ENCODE peak calls at places on chromosomes 2 and 18, in nine cellular contexts. Z is tibial artery, W is MM.1S, Q is right lobe of liver, T is NB4, S is kidney, D is AG04450, U is brain microvascular endothelial cell, M is kidney epithelial cell. H is an unnamed sample.

GRCh38 chr2:74747411-74748080 is 86.4 kb upstream of the HK2 start:
- DNase-seq in U (peak), W (no peak), T (peak), Q (no peak), Z (no peak), D (peak), S (no peak), M (no peak), H (no peak)

GRCh38 chr2:238865015-238865719 is 17.3 kb downstream of the TWIST2 start:
- DNase-seq in W (no peak), D (no peak), U (no peak), S (no peak), Z (no peak), M (no peak), T (no peak), Q (no peak), H (no peak)

GRCh38 chr2:11775384-11775783 is 29.0 kb downstream of the LPIN1 start:
- DNase-seq in U (no peak), Z (no peak), Q (no peak), M (no peak), W (peak), D (no peak), T (no peak), S (no peak), H (no peak)

GRCh38 chr2:8494589-8494988 is 187.3 kb upstream of the ID2 start:
- DNase-seq in M (no peak), S (peak), Q (peak), Z (no peak), T (no peak), D (no peak), U (no peak), W (no peak), H (no peak)

GRCh38 chr2:143558665-143559064 is 429.4 kb downstream of the ARHGAP15 start:
- DNase-seq in T (no peak), Z (no peak), Q (no peak), M (peak), W (no peak), U (peak), S (no peak), D (peak), H (peak)

GRCh38 chr18:56302161-56302560 is 336.2 kb downstream of the TXNL1 start:
- DNase-seq in Q (no peak), W (no peak), S (no peak), Z (no peak), D (no peak), M (no peak), T (no peak), U (no peak), H (no peak)

GRCh38 chr2:126634273-126634861 is 21.6 kb upstream of the GYPC start:
- DNase-seq in U (no peak), T (peak), D (no peak), W (peak), Z (no peak), S (no peak), Q (peak), M (no peak), H (no peak)

GRCh38 chr2:101306410-101306809 is 2.1 kb downstream of the RNF149 start:
- DNase-seq in M (no peak), W (peak), S (no peak), D (no peak), Z (no peak), T (no peak), Q (no peak), U (no peak), H (no peak)

GRCh38 chr2:26558271-26559043 is 80.5 kb upstream of the OTOF start:
- DNase-seq in T (no peak), M (no peak), D (no peak), U (no peak), Z (no peak), S (no peak), Q (peak), W (no peak), H (no peak)

GRCh38 chr2:143422681-143423080 is 293.5 kb downstream of the ARHGAP15 start:
- DNase-seq in Q (no peak), D (no peak), W (no peak), M (no peak), Z (no peak), U (no peak), S (no peak), T (no peak), H (no peak)

GRCh38 chr18:77148289-77148688 is 15.7 kb upstream of the MBP start:
- DNase-seq in D (no peak), S (no peak), Z (no peak), Q (no peak), U (no peak), T (no peak), W (no peak), M (no peak), H (no peak)

GRCh38 chr18:902179-902718 is 2.4 kb upstream of the ADCYAP1 start:
- DNase-seq in W (no peak), Z (no peak), S (no peak), D (no peak), T (peak), Q (no peak), U (no peak), M (no peak), H (no peak)

GRCh38 chr2:54665436-54665856 is 58.0 kb upstream of the EML6 start:
- DNase-seq in D (no peak), S (no peak), M (no peak), Z (no peak), U (peak), T (peak), Q (no peak), W (peak), H (peak)

GRCh38 chr2:119004602-119005001 is 62.6 kb downstream of the MARCO start:
- DNase-seq in Q (no peak), T (peak), S (no peak), Z (no peak), D (no peak), U (no peak), W (no peak), M (no peak), H (no peak)

GRCh38 chr2:124269348-124269747 is 244.3 kb downstream of the CNTNAP5 start:
- DNase-seq in W (no peak), M (no peak), T (no peak), Q (no peak), D (no peak), S (no peak), U (no peak), Z (no peak), H (no peak)

GRCh38 chr2:70010222-70011111 is 49.0 kb upstream of the ASPRV1 start:
- DNase-seq in Z (no peak), U (no peak), M (no peak), Q (peak), D (no peak), W (no peak), S (no peak), T (peak), H (no peak)

GRCh38 chr18:62196079-62196478 is 9.0 kb downstream of the RELCH start:
- DNase-seq in Q (no peak), D (no peak), T (no peak), S (no peak), M (no peak), Z (no peak), W (no peak), U (no peak), H (no peak)

GRCh38 chr2:70771446-70771845 is 3.4 kb upstream of the ADD2 start:
- DNase-seq in T (no peak), D (no peak), Q (no peak), U (no peak), M (no peak), W (no peak), Z (no peak), S (no peak), H (no peak)

GRCh38 chr2:150729495-150729955 is 242.1 kb upstream of the RND3 start:
- DNase-seq in U (no peak), Z (no peak), D (no peak), T (no peak), W (no peak), Q (peak), S (no peak), M (no peak), H (no peak)

GRCh38 chr2:38978908-38979307 is 89.2 kb downstream of the ARHGEF33 start:
- DNase-seq in Z (no peak), D (no peak), T (no peak), Q (no peak), M (no peak), W (no peak), S (no peak), U (no peak), H (no peak)

GRCh38 chr2:38619458-38620164 is 16.9 kb upstream of the HNRNPLL start:
- DNase-seq in W (no peak), S (no peak), T (peak), Q (no peak), M (no peak), D (no peak), U (no peak), Z (no peak), H (no peak)

GRCh38 chr2:64951306-64951953 is 37.8 kb upstream of the SLC1A4 start:
- DNase-seq in U (no peak), T (peak), D (no peak), Q (no peak), M (no peak), Z (no peak), W (no peak), S (no peak), H (no peak)

GRCh38 chr2:196336715-196337617 is 165.6 kb upstream of the STK17B start:
- DNase-seq in U (no peak), T (peak), S (no peak), W (peak), D (no peak), Z (no peak), Q (no peak), M (no peak), H (no peak)

GRCh38 chr2:81542119-81542518 is 1237.6 kb upstream of the LRRTM1 start:
- DNase-seq in T (no peak), M (no peak), D (no peak), W (no peak), Z (no peak), Q (no peak), S (no peak), U (no peak), H (no peak)

GRCh38 chr2:232839680-232840079 is 30.4 kb upstream of the SNORC start:
- DNase-seq in U (no peak), Q (peak), D (no peak), M (no peak), W (no peak), S (no peak), Z (peak), T (peak), H (no peak)

GRCh38 chr2:85888020-85888744 is 608 bp downstream of the ST3GAL5 start:
- DNase-seq in W (peak), M (no peak), U (no peak), S (peak), T (peak), Z (no peak), D (no peak), Q (peak), H (no peak)

GRCh38 chr18:45997689-45998088 is 30.6 kb upstream of the EPG5 start:
- DNase-seq in Q (no peak), W (no peak), U (no peak), T (no peak), M (no peak), D (no peak), S (no peak), Z (no peak), H (no peak)

GRCh38 chr18:42025974-42026625 is 71.1 kb downstream of the PIK3C3 start:
- DNase-seq in Z (no peak), D (no peak), Q (no peak), T (no peak), M (no peak), U (no peak), S (no peak), W (peak), H (no peak)

GRCh38 chr18:5979971-5980457 is 84.7 kb upstream of the TMEM200C start:
- DNase-seq in Z (no peak), W (peak), Q (no peak), T (no peak), D (no peak), S (no peak), M (no peak), U (no peak), H (no peak)

GRCh38 chr2:234091432-234091879 is 41.0 kb downstream of the SPP2 start:
- DNase-seq in T (no peak), D (no peak), U (no peak), Q (no peak), M (no peak), S (no peak), W (no peak), Z (no peak), H (peak)

GRCh38 chr2:43531251-43531650 is 64.6 kb downstream of the THADA start:
- DNase-seq in T (no peak), Q (no peak), S (no peak), W (no peak), U (no peak), Z (no peak), D (no peak), M (no peak), H (no peak)

GRCh38 chr18:44541781-44542180 is 138.9 kb upstream of the SETBP1 start:
- DNase-seq in U (no peak), T (no peak), Z (no peak), W (no peak), D (no peak), S (no peak), M (no peak), Q (no peak), H (no peak)

GRCh38 chr18:47953471-47953931 is 23.0 kb upstream of the SMAD2 start:
- DNase-seq in M (peak), S (peak), T (peak), D (no peak), Q (no peak), U (no peak), Z (peak), W (peak), H (peak)

GRCh38 chr2:216596986-216597509 is 36.2 kb upstream of the IGFBP2 start:
- DNase-seq in D (no peak), Q (no peak), S (no peak), M (no peak), T (peak), U (no peak), Z (no peak), W (no peak), H (no peak)

GRCh38 chr2:6482256-6482655 is 383.5 kb downstream of the CMPK2 start:
- DNase-seq in S (no peak), T (no peak), D (no peak), Z (no peak), M (no peak), Q (no peak), W (no peak), U (no peak), H (no peak)

GRCh38 chr2:223102040-223102899 is 50.3 kb downstream of the KCNE4 start:
- DNase-seq in Z (no peak), D (no peak), W (no peak), U (no peak), Q (no peak), S (no peak), T (no peak), M (no peak), H (no peak)
- TF ChIP-seq CTCF in Z (no peak), D (no peak), W (no peak), U (no peak), Q (no peak), S (no peak), T (no peak), M (no peak), H (no peak)

GRCh38 chr18:3703732-3704176 is 253.8 kb downstream of the TGIF1 start:
- DNase-seq in W (peak), M (no peak), Q (peak), S (no peak), T (peak), Z (peak), D (peak), U (peak), H (no peak)
- H3K4me3 ChIP-seq in W (no peak), M (no peak), Q (no peak), S (no peak), T (no peak), Z (no peak), D (no peak), U (no peak), H (no peak)

GRCh38 chr18:8982416-8983183 is 119.9 kb upstream of the NDUFV2 start:
- DNase-seq in D (peak), W (peak), S (no peak), M (peak), T (peak), Z (no peak), Q (peak), U (peak), H (peak)
- TF ChIP-seq CTCF in D (peak), W (peak), S (peak), M (peak), T (peak), Z (peak), Q (peak), U (peak), H (peak)

GRCh38 chr2:30041884-30042283 is 104.9 kb upstream of the YPEL5 start:
- DNase-seq in Q (no peak), M (no peak), S (no peak), T (no peak), W (no peak), D (no peak), U (no peak), Z (no peak), H (no peak)

GRCh38 chr2:30037016-30037415 is 109.8 kb upstream of the YPEL5 start:
- DNase-seq in Q (no peak), D (no peak), T (no peak), W (no peak), S (no peak), Z (no peak), M (no peak), U (no peak), H (no peak)

GRCh38 chr2:30040147-30040546 is 106.7 kb upstream of the YPEL5 start:
- DNase-seq in U (no peak), W (no peak), D (no peak), M (no peak), Q (no peak), Z (no peak), S (no peak), T (no peak), H (no peak)

GRCh38 chr2:30039101-30039500 is 107.7 kb upstream of the YPEL5 start:
- DNase-seq in M (no peak), D (no peak), Q (no peak), Z (no peak), U (no peak), W (no peak), S (no peak), T (no peak), H (no peak)

GRCh38 chr2:30038419-30038818 is 108.4 kb upstream of the YPEL5 start:
- DNase-seq in M (no peak), U (no peak), W (no peak), Q (no peak), Z (no peak), T (no peak), D (no peak), S (no peak), H (no peak)
- H3K4me3 ChIP-seq in M (no peak), U (no peak), W (no peak), Q (no peak), Z (no peak), T (no peak), D (no peak), S (no peak), H (no peak)

DNA sequence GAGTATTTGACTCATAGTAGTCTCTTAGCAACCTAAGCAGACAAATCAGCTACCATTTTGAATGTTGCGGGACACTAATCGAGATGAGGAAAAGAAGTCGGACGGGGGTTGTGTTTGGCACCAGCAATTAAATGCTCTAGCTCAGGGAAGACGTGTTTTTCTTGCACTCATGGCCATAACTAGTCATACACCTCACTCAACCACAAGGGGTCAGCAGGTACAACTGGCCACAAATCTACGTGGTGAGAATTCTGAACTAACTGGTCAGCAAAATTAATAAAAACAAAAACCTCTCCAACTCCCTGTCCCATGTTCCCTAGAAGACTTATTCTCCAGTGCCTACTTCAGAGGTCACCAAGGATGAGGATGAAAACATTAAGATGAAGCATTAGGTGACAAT is 1467.8 kb downstream of the DPP10 start:
- DNase-seq in M (no peak), S (no peak), T (peak), Z (no peak), W (no peak), Q (no peak), U (no peak), D (no peak), H (no peak)
- TF ChIP-seq CTCF in M (peak), S (no peak), T (peak), Z (no peak), W (no peak), Q (no peak), U (no peak), D (no peak), H (no peak)

DNA sequence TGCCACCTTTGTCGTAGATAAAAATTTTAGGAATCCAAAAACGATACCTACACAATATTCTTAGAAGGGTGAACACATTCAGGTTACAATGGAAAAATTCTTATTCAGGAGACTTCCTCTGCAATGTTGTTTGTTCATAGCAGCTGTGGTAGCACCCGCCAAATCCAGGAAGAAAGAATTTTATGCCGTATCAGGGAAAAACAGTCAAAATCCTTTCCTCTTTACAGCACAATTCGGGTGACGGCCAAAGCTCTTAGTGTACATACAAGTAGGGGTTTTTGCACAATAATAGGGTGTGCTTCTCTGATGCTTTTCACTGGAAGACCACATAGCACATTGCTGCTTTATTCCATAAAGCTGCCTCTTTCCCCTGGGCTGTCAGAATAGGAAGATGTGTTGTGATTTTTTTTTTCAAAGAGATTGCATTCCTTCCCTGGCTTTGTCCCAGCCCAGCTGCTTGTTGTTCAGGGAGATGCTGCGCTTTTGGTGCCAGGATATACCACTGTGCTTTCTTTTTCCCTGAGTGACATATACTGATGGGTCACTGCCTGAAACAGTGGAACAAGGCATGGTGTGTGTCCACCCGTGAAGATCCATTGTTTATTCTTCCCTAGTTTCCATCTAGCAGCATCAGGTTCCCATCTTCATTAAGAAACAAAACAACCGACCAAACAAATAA is 27.2 kb upstream of the LANCL1 start:
- DNase-seq in D (no peak), M (no peak), T (no peak), U (no peak), Z (no peak), S (no peak), W (no peak), Q (no peak), H (no peak)
- H3K4me3 ChIP-seq in D (no peak), M (no peak), T (no peak), U (no peak), Z (no peak), S (peak), W (no peak), Q (peak), H (no peak)

GRCh38 chr2:675982-676646 is 1.1 kb downstream of the TMEM18 start:
- DNase-seq in S (peak), D (peak), W (peak), U (peak), Z (peak), M (peak), T (peak), Q (no peak), H (peak)
- TF ChIP-seq CTCF in S (no peak), D (peak), W (peak), U (peak), Z (peak), M (peak), T (no peak), Q (no peak), H (peak)

GRCh38 chr2:181459646-181460045 is 2.5 kb downstream of the ITGA4 start:
- DNase-seq in M (no peak), S (no peak), Q (no peak), Z (no peak), W (no peak), U (no peak), T (peak), D (no peak), H (no peak)
- H3K4me3 ChIP-seq in M (no peak), S (no peak), Q (no peak), Z (no peak), W (peak), U (peak), T (peak), D (no peak), H (no peak)

GRCh38 chr2:46770622-46771021 is 145.0 kb downstream of the MCFD2 start:
- DNase-seq in T (no peak), D (peak), M (peak), S (no peak), U (peak), Z (no peak), W (no peak), Q (no peak), H (peak)

GRCh38 chr2:46767706-46768105 is 147.9 kb downstream of the MCFD2 start:
- DNase-seq in Z (no peak), T (no peak), W (no peak), D (no peak), M (no peak), Q (no peak), S (no peak), U (no peak), H (no peak)

GRCh38 chr2:46771309-46771708 is 144.3 kb downstream of the MCFD2 start:
- DNase-seq in S (no peak), W (no peak), D (no peak), U (no peak), M (no peak), Q (no peak), T (no peak), Z (no peak), H (no peak)

GRCh38 chr2:46772500-46772899 is 143.1 kb downstream of the MCFD2 start:
- DNase-seq in Z (no peak), M (no peak), T (no peak), Q (no peak), D (no peak), W (no peak), U (no peak), S (no peak), H (no peak)

DNA sequence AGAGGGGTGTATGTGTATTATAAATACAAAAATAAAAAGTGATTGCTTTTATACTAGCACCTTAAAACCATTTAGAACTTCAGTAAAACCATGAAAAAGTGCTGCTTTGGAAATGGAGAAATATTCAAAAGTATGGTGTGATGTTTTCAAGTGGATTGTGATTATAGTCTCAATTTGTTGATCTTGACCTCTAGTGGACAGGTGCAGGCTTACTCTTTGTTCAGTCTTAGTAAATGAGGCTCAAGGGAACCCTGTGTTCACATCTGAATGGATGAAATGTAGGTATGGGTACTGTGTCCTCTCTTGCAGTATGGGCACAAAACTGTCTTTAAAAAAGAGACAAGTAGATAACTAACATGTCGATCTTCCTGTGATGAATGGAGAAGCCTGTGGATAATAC is 145.8 kb downstream of the MCFD2 start:
- DNase-seq in T (no peak), D (no peak), Q (no peak), M (no peak), W (no peak), U (no peak), Z (no peak), S (no peak), H (no peak)
- TF ChIP-seq CTCF in T (no peak), D (peak), Q (peak), M (peak), W (no peak), U (peak), Z (no peak), S (no peak), H (peak)